ENCODE peak calls at places on chromosomes 16 and 17, in nine cellular contexts. A is cardiac fibroblast, X is skeletal muscle cell, K is HS-5, R is mucosa of descending colon, T is iPS DF 19.7, B is lower leg skin, M is NCI-H1105 treated with DMSO at 0.1 percent for 48 hours, V is cardiac muscle cell. G is an unnamed sample.

GRCh38 chr16:8989099-8989878 is 25.6 kb upstream of the USP7 start:
- DNase-seq in M (no peak), A (no peak), V (no peak), T (no peak), B (no peak), R (peak), X (no peak), K (no peak), G (no peak)

GRCh38 chr17:30002088-30002487 is 60.7 kb downstream of the EFCAB5 start:
- DNase-seq in K (no peak), V (no peak), B (no peak), X (no peak), T (no peak), R (no peak), A (no peak), M (no peak), G (no peak)

GRCh38 chr16:88979616-88980015 is 2.6 kb upstream of the CBFA2T3 start:
- DNase-seq in B (no peak), A (no peak), V (no peak), R (no peak), M (no peak), T (no peak), X (no peak), K (no peak), G (no peak)

GRCh38 chr17:12431188-12431587 is 234.5 kb upstream of the MYOCD start:
- DNase-seq in A (no peak), B (no peak), M (no peak), V (no peak), T (no peak), R (no peak), X (no peak), K (no peak), G (no peak)

GRCh38 chr17:76441681-76442340 is 11.1 kb downstream of the UBE2O start:
- DNase-seq in A (no peak), V (peak), M (no peak), R (no peak), B (no peak), X (no peak), K (no peak), T (no peak), G (no peak)

GRCh38 chr17:44071772-44072171 is 1.2 kb downstream of the G6PC3 start:
- DNase-seq in M (no peak), R (no peak), T (no peak), B (no peak), A (no peak), X (no peak), V (no peak), K (no peak), G (no peak)

GRCh38 chr17:48715496-48716399 is 6.6 kb downstream of the PRAC1 start:
- DNase-seq in K (no peak), V (no peak), A (no peak), M (no peak), B (peak), R (no peak), T (no peak), X (no peak), G (no peak)

GRCh38 chr17:31788956-31789355 is 70.1 kb downstream of the COPRS start:
- DNase-seq in M (no peak), A (peak), K (peak), V (no peak), T (no peak), X (no peak), B (no peak), R (no peak), G (no peak)

GRCh38 chr16:69931631-69932030 is 19.5 kb upstream of the CLEC18A start:
- DNase-seq in A (no peak), B (no peak), R (no peak), T (no peak), X (no peak), V (no peak), M (no peak), K (no peak), G (no peak)

GRCh38 chr17:57619061-57619937 is 125.8 kb downstream of the CCDC182 start:
- DNase-seq in A (peak), K (no peak), R (no peak), X (peak), M (no peak), T (no peak), V (no peak), B (no peak), G (no peak)

GRCh38 chr17:19718613-19719364 is 2.4 kb upstream of the SLC47A2 start:
- DNase-seq in R (no peak), A (no peak), X (no peak), V (no peak), M (no peak), T (peak), K (no peak), B (no peak), G (no peak)

GRCh38 chr16:23330161-23330560 is 28.1 kb downstream of the SCNN1B start:
- DNase-seq in A (no peak), T (no peak), X (no peak), M (no peak), B (no peak), R (no peak), V (no peak), K (no peak), G (no peak)

GRCh38 chr17:82412535-82413520 is 5.3 kb upstream of the HEXD start:
- DNase-seq in K (no peak), X (no peak), R (no peak), T (no peak), A (no peak), M (peak), V (no peak), B (no peak), G (no peak)

GRCh38 chr17:48637323-48638260 is 11.4 kb upstream of the HOXB9 start:
- DNase-seq in V (no peak), K (peak), B (no peak), T (no peak), M (no peak), R (peak), X (peak), A (peak), G (no peak)

GRCh38 chr17:40095944-40096791 is 4.2 kb downstream of the NR1D1 start:
- DNase-seq in X (no peak), K (no peak), R (peak), A (peak), V (no peak), T (no peak), B (no peak), M (no peak), G (no peak)

GRCh38 chr17:66306413-66306812 is 4.0 kb downstream of the PRKCA start:
- DNase-seq in X (no peak), R (no peak), V (no peak), A (peak), K (no peak), B (no peak), T (no peak), M (no peak), G (no peak)

GRCh38 chr16:67552476-67552875 is 9.8 kb upstream of the CTCF start:
- DNase-seq in V (no peak), X (no peak), T (no peak), M (no peak), B (no peak), A (no peak), R (no peak), K (no peak), G (no peak)

GRCh38 chr17:48259710-48260291 is 152.2 kb downstream of the SNX11 start:
- DNase-seq in B (no peak), M (peak), K (no peak), R (no peak), T (peak), A (peak), X (no peak), V (peak), G (no peak)

GRCh38 chr17:15657868-15658775 is 26.0 kb downstream of the TRIM16 start:
- DNase-seq in X (no peak), B (no peak), T (no peak), A (no peak), K (no peak), V (no peak), R (no peak), M (no peak), G (no peak)

GRCh38 chr17:32807577-32807976 is 69.3 kb downstream of the MYO1D start:
- DNase-seq in R (no peak), M (no peak), T (no peak), V (no peak), B (no peak), K (no peak), X (no peak), A (no peak), G (no peak)

GRCh38 chr16:84548971-84549844 is 44.7 kb upstream of the MEAK7 start:
- DNase-seq in K (no peak), V (no peak), T (no peak), B (no peak), R (peak), A (no peak), X (no peak), M (no peak), G (no peak)

GRCh38 chr16:28875134-28876015 is 2.9 kb upstream of the ATP2A1 start:
- DNase-seq in K (no peak), V (no peak), X (peak), A (no peak), M (no peak), B (no peak), R (no peak), T (no peak), G (no peak)

GRCh38 chr16:73023320-73023719 is 24.6 kb downstream of the ZFHX3 start:
- DNase-seq in V (no peak), M (no peak), A (no peak), R (no peak), X (no peak), K (no peak), T (no peak), B (peak), G (no peak)

GRCh38 chr16:77399546-77399945 is 35.3 kb downstream of the ADAMTS18 start:
- DNase-seq in X (no peak), V (no peak), T (no peak), R (no peak), A (no peak), M (no peak), K (no peak), B (no peak), G (no peak)

GRCh38 chr17:78132086-78132676 is 1.6 kb downstream of the TMC8 start:
- DNase-seq in T (no peak), K (no peak), M (no peak), V (peak), R (peak), A (no peak), B (peak), X (no peak), G (no peak)

GRCh38 chr17:33838281-33838680 is 416.8 kb upstream of the CCL2 start:
- DNase-seq in M (no peak), B (no peak), A (no peak), X (no peak), K (no peak), R (no peak), V (no peak), T (no peak), G (no peak)

GRCh38 chr17:75048396-75048933 is 1.4 kb downstream of the KCTD2 start:
- DNase-seq in R (no peak), A (no peak), M (no peak), V (no peak), T (no peak), K (no peak), X (no peak), B (no peak), G (no peak)

GRCh38 chr16:88753600-88753999 is 31.4 kb downstream of the PIEZO1 start:
- DNase-seq in V (no peak), K (no peak), B (no peak), X (no peak), M (no peak), R (no peak), T (no peak), A (no peak), G (no peak)

GRCh38 chr16:62170642-62171041 is 134.4 kb upstream of the CDH8 start:
- DNase-seq in B (no peak), K (no peak), A (no peak), M (no peak), V (no peak), R (no peak), X (no peak), T (no peak), G (no peak)

GRCh38 chr17:59425085-59425901 is 93.8 kb downstream of the YPEL2 start:
- DNase-seq in T (no peak), V (peak), K (no peak), A (peak), B (peak), M (no peak), R (no peak), X (peak), G (peak)

G was measured in left ventricle myocardium inferior.